ENCODE peak calls at places on chromosomes 2 and 18, in six cellular contexts. Z is K562, W is esophagus squamous epithelium, N is right lobe of liver, T is A549, U is heart left ventricle. X is an unnamed sample.

GRCh38 chr2:118893100-118893499 is 45.7 kb upstream of the EN1 start:
- DNase-seq in N (no peak), W (no peak), U (no peak), T (no peak), Z (no peak), X (no peak)

GRCh38 chr2:45849491-45850283 is 198.2 kb downstream of the PRKCE start:
- DNase-seq in W (no peak), T (no peak), Z (no peak), N (no peak), U (no peak), X (peak)

GRCh38 chr2:54106631-54107454 is 8.6 kb upstream of the ACYP2 start:
- DNase-seq in N (peak), Z (peak), T (peak), W (no peak), U (no peak), X (no peak)

GRCh38 chr18:45402485-45403056 is 212.7 kb upstream of the SLC14A2 start:
- DNase-seq in T (no peak), Z (no peak), U (no peak), W (no peak), N (no peak), X (no peak)

GRCh38 chr2:158121252-158121651 is 19.6 kb downstream of the UPP2 start:
- DNase-seq in N (no peak), T (no peak), U (no peak), Z (no peak), W (no peak), X (no peak)

GRCh38 chr2:138470941-138471340 is 30.6 kb upstream of the SPOPL start:
- DNase-seq in T (no peak), U (no peak), W (no peak), Z (no peak), N (no peak), X (no peak)

GRCh38 chr18:45540146-45540545 is 75.1 kb upstream of the SLC14A2 start:
- DNase-seq in Z (no peak), T (no peak), U (no peak), N (no peak), W (no peak), X (no peak)

GRCh38 chr2:45009928-45010705 is 865 bp upstream of the SIX2 start:
- DNase-seq in U (peak), N (no peak), Z (no peak), T (peak), W (no peak), X (peak)

GRCh38 chr2:196473617-196474016 is 165.9 kb upstream of the CCDC150 start:
- DNase-seq in U (peak), Z (no peak), W (no peak), T (no peak), N (no peak), X (no peak)

GRCh38 chr2:237434916-237435315 is 21.0 kb upstream of the COL6A3 start:
- DNase-seq in Z (peak), N (no peak), W (no peak), T (no peak), U (no peak), X (no peak)

GRCh38 chr2:129767987-129768386 is 211.5 kb upstream of the RAB6C start:
- DNase-seq in T (no peak), W (no peak), Z (no peak), U (no peak), N (no peak), X (no peak)

GRCh38 chr2:34949316-34949715 is 1350.2 kb upstream of the FAM98A start:
- DNase-seq in N (no peak), U (no peak), T (no peak), Z (no peak), W (no peak), X (no peak)

GRCh38 chr2:98348066-98348561 is 1.9 kb downstream of the CNGA3 start:
- DNase-seq in U (no peak), W (no peak), T (peak), N (no peak), Z (no peak), X (no peak)

GRCh38 chr2:231297108-231297908 is 98.2 kb upstream of the B3GNT7 start:
- DNase-seq in W (no peak), N (peak), T (peak), U (peak), Z (peak), X (no peak)

GRCh38 chr2:230954738-230955137 is 29.7 kb upstream of the GPR55 start:
- DNase-seq in U (no peak), N (no peak), Z (no peak), W (no peak), T (no peak), X (no peak)

GRCh38 chr2:50791271-50791670 is 240.7 kb downstream of the NRXN1 start:
- DNase-seq in T (no peak), U (no peak), N (no peak), W (no peak), Z (no peak), X (no peak)

GRCh38 chr2:164871404-164871803 is 29.8 kb upstream of the COBLL1 start:
- DNase-seq in N (no peak), Z (no peak), T (no peak), U (no peak), W (no peak), X (no peak)

GRCh38 chr18:3424280-3424890 is 25.6 kb upstream of the TGIF1 start:
- DNase-seq in N (no peak), T (no peak), W (no peak), U (no peak), Z (no peak), X (no peak)

GRCh38 chr2:180761224-180761623 is 219.2 kb upstream of the UBE2E3 start:
- DNase-seq in Z (no peak), N (no peak), U (no peak), T (peak), W (no peak), X (no peak)

GRCh38 chr2:96409543-96410184 is 74.1 kb downstream of the NCAPH start:
- DNase-seq in N (no peak), W (no peak), U (no peak), Z (no peak), T (no peak), X (no peak)

GRCh38 chr2:100262555-100263320 is 59.6 kb downstream of the LONRF2 start:
- DNase-seq in T (peak), Z (peak), N (peak), W (no peak), U (peak), X (peak)

GRCh38 chr2:109649736-109650695 is 35.9 kb downstream of the SOWAHC start:
- DNase-seq in Z (no peak), U (no peak), T (no peak), N (no peak), W (no peak), X (no peak)

GRCh38 chr2:12965540-12966269 is 249.0 kb downstream of the TRIB2 start:
- DNase-seq in N (no peak), U (no peak), Z (peak), W (no peak), T (no peak), X (no peak)

GRCh38 chr2:127864877-127865276 is 6.9 kb upstream of the POLR2D start:
- DNase-seq in U (no peak), Z (peak), W (no peak), T (peak), N (no peak), X (peak)

GRCh38 chr18:34223164-34223892 is 1.4 kb downstream of the NOL4 start:
- DNase-seq in U (no peak), W (no peak), T (peak), Z (no peak), N (no peak), X (peak)

DNA sequence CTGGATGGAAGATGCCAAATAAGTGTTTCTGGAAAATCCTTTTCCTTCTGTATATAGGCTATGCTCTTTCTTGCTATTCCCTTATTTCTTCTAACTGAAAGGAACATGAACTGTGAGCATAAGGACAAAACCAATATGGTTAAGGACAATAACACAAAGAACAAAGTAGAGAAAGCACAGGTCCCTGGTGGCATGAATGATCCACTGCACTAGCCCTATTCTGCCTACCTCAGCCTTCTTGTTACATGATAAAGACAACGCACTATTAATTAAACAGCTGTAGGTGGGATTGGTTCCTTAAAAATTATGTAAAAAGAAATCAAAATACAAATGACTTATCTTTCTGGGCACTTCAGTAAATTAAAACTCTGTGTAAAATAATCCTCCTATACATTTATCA is 1.9 kb upstream of the WDR75 start:
- DNase-seq in W (no peak), T (peak), U (no peak), Z (no peak), N (no peak), X (no peak)
- TF ChIP-seq CTCF in W (no peak), T (no peak), U (no peak), Z (no peak), N (no peak), X (no peak)

DNA sequence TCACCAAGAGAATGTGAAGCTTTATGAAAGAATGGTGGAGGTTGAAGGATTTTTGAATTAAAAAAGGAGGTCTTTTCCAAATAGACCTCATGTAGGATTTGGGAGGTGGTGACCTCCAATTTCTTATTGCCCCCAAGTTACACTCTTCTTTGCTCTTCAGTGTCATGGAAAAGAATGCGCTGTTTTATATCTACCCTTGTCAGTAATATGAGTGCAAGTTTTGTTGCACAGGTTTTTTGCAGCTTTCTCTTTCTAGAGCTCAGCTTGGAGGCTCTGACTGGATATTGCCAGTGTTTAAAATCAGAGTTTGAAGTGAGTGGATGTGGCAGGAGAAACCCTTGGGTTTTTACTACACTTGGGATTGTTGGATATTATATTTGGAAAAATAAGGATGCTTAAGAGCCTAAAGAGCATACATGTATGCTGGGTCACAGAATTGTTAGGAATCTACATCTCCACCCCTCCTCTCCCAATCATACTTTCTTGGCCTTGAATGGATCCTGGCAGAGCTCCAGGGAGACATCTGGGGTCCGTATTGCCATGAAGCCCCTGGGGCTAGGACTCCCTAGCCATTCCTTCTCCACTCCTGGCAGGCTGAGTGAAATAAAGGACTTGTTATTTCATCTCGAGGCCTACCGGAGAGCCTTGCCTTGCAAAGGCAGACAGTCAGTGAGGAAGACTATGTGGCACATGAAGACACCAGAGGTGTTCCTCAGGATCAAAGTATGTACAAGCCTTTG is 43.8 kb downstream of the APOB start:
- DNase-seq in W (no peak), U (no peak), N (no peak), Z (no peak), T (no peak), X (no peak)
- TF ChIP-seq POLR2A in W (no peak), U (no peak), N (peak), Z (no peak), T (no peak), X (no peak)

DNA sequence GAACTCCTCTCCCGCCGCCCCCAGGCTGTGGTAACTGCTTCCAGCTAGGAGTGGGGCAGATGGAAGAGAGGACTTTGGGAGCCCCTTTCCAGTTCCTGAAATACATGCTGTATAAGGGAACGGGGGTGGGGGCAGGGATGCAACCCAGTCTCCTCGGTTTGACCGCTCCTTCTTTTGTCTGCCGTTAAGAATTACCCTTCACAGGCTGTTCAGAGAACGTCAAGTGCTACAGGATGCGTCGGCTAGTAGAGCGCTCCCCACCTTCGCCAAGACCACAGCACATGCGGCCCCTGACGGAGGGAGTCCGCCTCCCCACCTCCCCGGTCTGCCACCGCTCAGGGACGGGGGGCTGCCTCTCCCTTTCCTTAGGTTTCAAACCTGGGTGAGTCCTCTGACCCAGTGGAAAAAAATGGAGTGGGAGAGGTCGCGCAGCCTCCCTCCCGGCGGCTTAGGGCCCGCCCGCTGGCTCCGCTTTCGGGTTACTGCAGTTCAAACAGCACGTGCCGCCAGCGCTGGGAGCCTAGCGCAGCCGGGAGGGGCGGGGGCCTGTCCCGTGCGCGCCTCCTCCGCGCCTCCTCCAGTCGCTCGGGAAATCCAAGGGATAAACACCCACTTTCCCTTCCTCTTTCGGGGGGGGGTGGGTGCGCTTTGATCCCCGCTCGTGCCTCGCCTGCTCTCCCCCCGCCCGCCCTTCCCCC is 4.8 kb downstream of the CYP26B1 start:
- DNase-seq in W (no peak), T (no peak), N (peak), U (peak), Z (no peak), X (peak)
- H3K4me3 ChIP-seq in W (peak), T (no peak), N (no peak), U (no peak), Z (no peak), X (peak)

DNA sequence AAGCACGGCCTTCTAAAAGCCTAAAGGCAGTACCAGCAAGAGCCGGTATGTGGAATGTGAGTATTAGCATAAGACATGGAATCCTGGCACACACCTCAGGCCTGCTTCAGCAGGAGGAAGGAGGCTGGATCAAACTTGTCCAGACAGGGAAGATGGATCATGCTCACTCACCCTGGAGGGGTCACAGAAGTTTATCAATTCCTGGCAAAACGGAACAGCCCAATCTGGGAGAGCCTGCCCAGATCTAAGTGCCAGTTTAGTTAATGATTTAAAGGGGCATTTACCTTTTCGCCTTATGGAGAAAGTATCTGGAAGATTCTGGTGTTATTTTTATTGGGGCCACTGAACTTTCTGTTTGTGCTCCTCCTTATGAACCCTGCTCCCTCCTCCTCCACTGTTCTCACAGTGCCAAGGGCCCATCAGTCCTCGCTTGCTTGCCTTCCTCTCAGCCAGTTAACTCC is 58.3 kb upstream of the NFE2L2 start:
- DNase-seq in T (peak), U (no peak), N (peak), Z (no peak), W (no peak), X (no peak)
- TF ChIP-seq CTCF in T (no peak), U (no peak), N (no peak), Z (no peak), W (no peak), X (no peak)

DNA sequence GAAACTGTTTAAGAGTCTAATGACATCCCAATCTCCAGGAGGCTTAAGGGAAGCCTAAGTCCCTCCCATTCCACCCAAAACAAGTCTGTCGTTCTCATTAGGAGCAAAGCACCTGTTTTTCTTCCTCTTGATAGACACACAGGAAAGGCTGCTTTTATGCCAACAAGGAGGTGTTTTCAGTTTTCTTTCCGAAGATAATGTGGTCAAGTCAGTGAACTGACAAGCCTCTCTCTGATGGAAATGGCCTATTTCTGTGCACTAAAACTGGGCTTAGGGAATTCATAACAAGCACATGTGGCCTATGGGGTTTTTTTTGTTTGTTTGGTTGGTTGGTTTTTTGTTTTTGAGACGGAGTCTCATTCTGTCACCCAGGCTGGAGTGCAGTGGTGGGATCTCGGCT is 36.2 kb downstream of the FBLN7 start:
- DNase-seq in W (no peak), T (no peak), U (no peak), N (no peak), Z (no peak), X (no peak)
- TF ChIP-seq POLR2A in W (no peak), T (no peak), U (no peak), N (no peak), Z (no peak), X (no peak)

DNA sequence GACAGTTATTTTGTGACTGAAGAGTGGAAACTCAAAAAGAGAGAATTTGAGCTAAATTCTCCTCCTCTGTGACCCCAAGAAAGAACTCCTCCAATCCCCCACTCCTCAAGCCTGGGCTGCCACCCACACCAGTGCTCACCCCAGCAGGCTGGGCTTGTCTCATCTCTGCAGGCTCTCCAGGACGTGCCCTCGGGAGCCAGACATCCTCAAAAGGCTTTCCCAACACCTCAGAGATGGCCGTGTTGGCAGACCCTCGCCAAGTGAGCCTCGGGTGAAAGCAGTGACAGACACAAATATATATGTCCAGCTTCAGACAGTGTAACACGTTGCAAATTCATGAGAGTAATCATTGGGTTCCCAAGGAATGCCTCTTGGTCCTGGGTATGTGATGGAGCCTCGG is 377.7 kb upstream of the SALL3 start:
- DNase-seq in T (no peak), W (no peak), N (no peak), U (no peak), Z (no peak), X (peak)
- H3K4me3 ChIP-seq in T (no peak), W (no peak), N (no peak), U (no peak), Z (no peak), X (no peak)

DNA sequence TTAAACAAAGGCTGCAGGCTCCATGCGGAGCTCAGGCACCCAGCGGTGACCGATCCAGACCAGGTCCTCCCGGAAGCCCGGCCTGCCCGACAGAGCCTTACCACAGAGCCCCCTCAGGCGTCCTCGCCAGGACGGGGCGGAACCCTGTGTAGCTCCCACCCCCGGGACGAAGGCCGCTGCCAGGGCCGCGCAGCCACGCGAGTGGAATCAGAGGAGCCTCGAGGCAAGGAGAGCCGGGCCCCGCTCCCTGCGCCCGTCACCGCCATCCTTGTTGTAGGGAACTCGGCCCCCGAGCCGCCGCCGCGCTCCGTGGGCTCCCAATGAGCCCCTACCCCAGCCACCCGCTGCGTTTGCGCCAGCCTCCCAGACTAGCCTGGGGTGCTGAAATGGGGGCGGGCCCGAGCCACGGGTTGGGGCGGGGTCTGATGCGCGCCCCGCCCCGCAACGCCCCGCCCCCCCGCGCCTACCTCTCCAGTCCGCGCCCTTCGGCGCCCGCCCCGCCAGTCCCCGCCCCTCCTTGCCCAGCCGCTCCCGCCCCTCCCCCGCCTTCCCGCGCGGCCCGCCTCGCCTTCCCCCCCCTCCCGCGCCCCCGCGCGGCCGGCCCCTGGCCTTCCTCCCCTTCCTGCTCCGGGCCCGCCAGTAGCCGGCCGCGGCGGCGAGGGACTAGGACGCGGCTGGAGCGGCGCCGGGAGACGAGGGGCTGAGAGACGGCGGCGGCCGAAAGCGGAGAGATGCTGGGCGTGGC is at the start of gene LIMS1:
- DNase-seq in N (peak), W (peak), T (peak), U (peak), Z (peak), X (peak)
- TF ChIP-seq CTCF in N (peak), W (no peak), T (no peak), U (no peak), Z (no peak), X (no peak)

X was measured in lower leg skin.